ENCODE peak calls at places on chromosomes 13 and 19, in eight cellular contexts. C is HepG2, R is endodermal cell, N is left lung, K is keratinocyte, A is IMR-90, I is GM23248, U is mesenchymal stem cell. B is an unnamed sample.
A peak's percentile ranks its signal among the peaks of the same experiment; 100 is the strongest.

GRCh38 chr13:109007946-109008345 is 378.5 kb downstream of the MYO16 start:
- DNase-seq in C (no peak), R (no peak), N (no peak), K (no peak), A (peak; percentile 29), I (no peak), U (no peak), B (no peak)

GRCh38 chr13:21557995-21558394 is 46.0 kb downstream of the MICU2 start:
- DNase-seq in C (peak; percentile 25), R (peak; percentile 68), N (no peak), K (no peak), A (no peak), I (peak; percentile 53), U (no peak), B (no peak)

GRCh38 chr19:6250024-6250605 is 29.7 kb downstream of the MLLT1 start:
- DNase-seq in C (no peak), R (no peak), N (no peak), K (no peak), A (peak; percentile 80), I (peak; percentile 83), U (no peak), B (no peak)

GRCh38 chr19:17490411-17490810 is 20.1 kb downstream of the SLC27A1 start:
- DNase-seq in C (no peak), R (no peak), N (no peak), K (no peak), A (no peak), I (no peak), U (no peak), B (no peak)

GRCh38 chr19:4327252-4327876 is 11.3 kb downstream of the STAP2 start:
- DNase-seq in C (no peak), R (peak; percentile 97), N (peak; percentile 73), K (no peak), A (peak; percentile 13), I (peak; percentile 73), U (peak; percentile 62), B (no peak)

GRCh38 chr19:14400913-14401312 is 18.2 kb downstream of the DDX39A start:
- DNase-seq in C (no peak), R (no peak), N (no peak), K (no peak), A (no peak), I (no peak), U (no peak), B (peak; percentile 56)

GRCh38 chr13:49669735-49670309 is 21.5 kb downstream of the EBPL start:
- DNase-seq in C (peak; percentile 60), R (peak; percentile 83), N (no peak), K (no peak), A (peak; percentile 81), I (peak; percentile 81), U (peak; percentile 82), B (peak; percentile 29)

GRCh38 chr19:19026299-19026971 is 6.9 kb downstream of the SUGP2 start:
- DNase-seq in C (peak; percentile 24), R (peak; percentile 65), N (peak; percentile 39), K (no peak), A (no peak), I (peak; percentile 17), U (no peak), B (no peak)

GRCh38 chr19:2923510-2923909 is 21.3 kb downstream of the ZNF77 start:
- DNase-seq in C (peak; percentile 21), R (no peak), N (no peak), K (no peak), A (peak; percentile 45), I (peak; percentile 84), U (no peak), B (no peak)

GRCh38 chr19:6383188-6383587 is 7.5 kb upstream of the PSPN start:
- DNase-seq in C (no peak), R (no peak), N (no peak), K (no peak), A (no peak), I (no peak), U (no peak), B (no peak)

GRCh38 chr13:108176685-108177274 is 38.6 kb downstream of the LIG4 start:
- DNase-seq in C (peak; percentile 42), R (peak; percentile 85), N (no peak), K (no peak), A (peak; percentile 22), I (peak; percentile 51), U (peak; percentile 34), B (no peak)

GRCh38 chr19:30216453-30216852 is 155.7 kb upstream of the ZNF536 start:
- DNase-seq in C (no peak), R (no peak), N (no peak), K (no peak), A (no peak), I (no peak), U (no peak), B (no peak)

GRCh38 chr13:77698211-77699058 is 948 bp downstream of the SLAIN1 start:
- DNase-seq in C (no peak), R (peak; percentile 84), N (peak; percentile 36), K (no peak), A (no peak), I (peak; percentile 15), U (peak; percentile 37), B (no peak)

GRCh38 chr13:66225071-66225470 is 1005.1 kb downstream of the PCDH9 start:
- DNase-seq in C (no peak), R (peak; percentile 75), N (no peak), K (no peak), A (no peak), I (no peak), U (no peak), B (no peak)
- H3K4me3 ChIP-seq in C (no peak overlapping the region), R (no peak overlapping the region), N (no peak overlapping the region), K (no peak overlapping the region), A (no peak overlapping the region), I (no peak overlapping the region), U (no peak overlapping the region), B (no peak overlapping the region)

DNA sequence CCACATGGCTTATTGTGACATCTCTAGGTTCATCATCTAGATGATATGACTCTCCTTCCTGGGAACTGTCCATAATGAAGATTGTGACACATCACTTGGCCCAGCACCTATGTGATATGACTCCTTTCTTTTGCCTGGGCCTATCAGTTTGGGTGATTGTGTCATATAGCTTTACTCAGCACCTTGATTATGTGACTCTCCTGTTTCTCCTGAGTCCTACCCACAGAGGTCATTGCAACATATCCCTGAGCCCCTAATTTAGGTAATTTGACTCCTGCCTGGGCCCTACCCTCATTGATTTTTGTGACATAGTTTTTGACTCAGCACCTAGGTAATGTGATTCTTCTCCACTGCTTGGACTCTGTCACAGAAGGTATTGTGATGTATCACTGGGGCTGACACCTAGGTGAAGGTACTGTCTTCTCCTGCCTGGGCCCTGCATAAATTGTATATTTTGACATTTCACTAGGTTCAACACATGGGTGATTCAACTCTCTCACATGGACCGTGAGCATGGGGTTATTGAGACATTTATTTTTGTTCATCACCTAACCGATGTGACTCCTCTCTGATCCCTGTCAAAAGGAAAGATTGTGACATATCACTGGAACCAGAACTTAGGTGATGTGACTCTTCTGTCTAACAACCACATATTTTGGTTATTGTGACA is 26.2 kb upstream of the ZNF254 start:
- DNase-seq in C (no peak), R (no peak), N (no peak), K (no peak), A (peak; percentile 18), I (peak; percentile 66), U (no peak), B (no peak)
- H3K36me3 ChIP-seq in C (peaks cover 28% of the 10 kb centered on the region), R (peaks cover 82% of the 10 kb centered on the region), N (no peaks in the 10 kb centered on the region), K (peaks cover 6% of the 10 kb centered on the region), A (peaks cover 39% of the 10 kb centered on the region), I (peaks cover 1% of the 10 kb centered on the region), U (peaks cover 75% of the 10 kb centered on the region), B (peaks cover 1% of the 10 kb centered on the region)

GRCh38 chr19:1469936-1470863 is 8.8 kb downstream of the C19orf25 start:
- DNase-seq in C (no peak), R (peak; percentile 92), N (no peak), K (no peak), A (no peak), I (peak; percentile 65), U (no peak), B (no peak)

GRCh38 chr19:1469200-1469935 is 9.6 kb downstream of the C19orf25 start:
- DNase-seq in C (no peak), R (peak; percentile 78), N (no peak), K (no peak), A (no peak), I (peak; percentile 59), U (no peak), B (no peak)

GRCh38 chr19:1472227-1473055 is 6.6 kb downstream of the C19orf25 start:
- DNase-seq in C (no peak), R (no peak), N (no peak), K (no peak), A (no peak), I (no peak), U (no peak), B (no peak)

GRCh38 chr19:1471514-1472107 is 7.4 kb downstream of the C19orf25 start:
- DNase-seq in C (no peak), R (peak; percentile 52), N (no peak), K (no peak), A (no peak), I (peak; percentile 55), U (no peak), B (no peak)

DNA sequence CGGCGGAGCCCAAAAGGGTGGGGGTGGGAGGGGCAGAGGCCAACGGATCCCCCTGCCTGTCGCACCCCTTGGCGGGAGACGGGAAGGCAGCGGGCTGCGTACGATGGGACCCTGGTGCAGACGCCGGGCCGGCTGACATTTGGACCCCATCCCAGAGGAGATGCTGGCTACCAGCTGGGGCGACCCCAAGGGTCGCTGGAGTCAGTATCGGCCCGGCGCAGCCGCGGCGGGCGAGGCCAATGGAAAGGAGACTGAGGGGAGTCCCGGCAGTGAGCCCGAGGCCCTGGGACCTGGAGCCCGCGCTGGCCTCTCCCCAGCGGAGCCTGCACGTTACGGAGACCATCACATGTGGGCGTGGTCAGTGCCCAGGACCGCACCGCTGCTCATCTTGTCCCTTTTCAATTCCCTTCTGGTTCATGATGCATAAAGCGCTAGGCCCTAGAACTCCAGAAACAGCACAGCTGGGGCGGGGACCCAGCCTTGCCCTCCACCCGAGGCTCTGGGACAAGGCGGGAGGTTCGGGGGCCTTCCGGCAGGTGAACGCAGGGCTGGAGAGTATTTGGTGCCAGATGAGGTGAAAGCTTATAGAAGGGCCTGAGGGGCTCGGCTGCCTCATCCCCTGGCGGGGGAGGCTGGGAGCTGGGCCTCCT is 8.0 kb downstream of the C19orf25 start:
- DNase-seq in C (no peak), R (peak; percentile 90), N (no peak), K (no peak), A (no peak), I (peak; percentile 59), U (no peak), B (no peak)
- H3K4me3 ChIP-seq in C (peak overlapping the region; percentile 54), R (peak overlapping the region; percentile 68), N (no peak overlapping the region), K (no peak overlapping the region), A (no peak overlapping the region), I (peak overlapping the region; percentile 61), U (peak overlapping the region; percentile 37), B (no peak overlapping the region)

GRCh38 chr13:112836940-112837339 is 132.1 kb upstream of the MCF2L start:
- DNase-seq in C (no peak), R (no peak), N (no peak), K (no peak), A (no peak), I (no peak), U (no peak), B (no peak)

GRCh38 chr13:112837371-112838037 is 131.5 kb upstream of the MCF2L start:
- DNase-seq in C (no peak), R (no peak), N (no peak), K (no peak), A (no peak), I (peak; percentile 76), U (no peak), B (no peak)

GRCh38 chr13:112833551-112834257 is 135.3 kb upstream of the MCF2L start:
- DNase-seq in C (no peak), R (peak; percentile 46), N (no peak), K (no peak), A (no peak), I (no peak), U (no peak), B (no peak)

GRCh38 chr13:112835344-112835743 is 133.7 kb upstream of the MCF2L start:
- DNase-seq in C (no peak), R (peak; percentile 21), N (no peak), K (no peak), A (no peak), I (no peak), U (no peak), B (no peak)

GRCh38 chr13:112835796-112836195 is 133.2 kb upstream of the MCF2L start:
- DNase-seq in C (no peak), R (no peak), N (no peak), K (no peak), A (no peak), I (no peak), U (no peak), B (no peak)
- H3K36me3 ChIP-seq in C (peaks cover 89% of the 10 kb centered on the region), R (peaks cover 80% of the 10 kb centered on the region), N (no peaks in the 10 kb centered on the region), K (peaks cover 2% of the 10 kb centered on the region), A (peaks cover 60% of the 10 kb centered on the region), I (no peaks in the 10 kb centered on the region), U (peaks cover 49% of the 10 kb centered on the region), B (peaks cover 9% of the 10 kb centered on the region)